ENCODE peak calls at places on chromosomes 2 and 18, in eight cellular contexts. S, C, U, W, H, P, F and R are unnamed samples.

GRCh38 chr2:17470855-17471641 is 47.2 kb downstream of the RAD51AP2 start:
- DNase-seq in P (no peak), U (no peak), F (peak), H (no peak), W (no peak), C (no peak), S (peak), R (peak)

GRCh38 chr2:144015036-144015435 is 504.9 kb downstream of the ZEB2 start:
- DNase-seq in H (no peak), F (no peak), P (no peak), S (no peak), U (no peak), C (no peak), W (no peak), R (no peak)

GRCh38 chr2:147374410-147374811 is 470.4 kb upstream of the ACVR2A start:
- DNase-seq in H (peak), S (no peak), U (no peak), P (no peak), C (no peak), W (no peak), F (no peak), R (no peak)

GRCh38 chr2:14081526-14081925 is 551.0 kb upstream of the LRATD1 start:
- DNase-seq in P (no peak), C (no peak), U (no peak), W (no peak), S (no peak), F (no peak), H (no peak), R (no peak)

GRCh38 chr18:46734981-46735380 is 21.9 kb downstream of the ST8SIA5 start:
- DNase-seq in S (no peak), C (no peak), H (no peak), P (no peak), F (no peak), U (no peak), W (no peak), R (no peak)

GRCh38 chr18:6015364-6015763 is 120.0 kb upstream of the TMEM200C start:
- DNase-seq in H (no peak), P (no peak), S (no peak), C (no peak), W (no peak), F (no peak), U (no peak), R (no peak)

GRCh38 chr2:29725610-29726009 is 195.8 kb downstream of the ALK start:
- DNase-seq in F (no peak), C (no peak), H (no peak), P (no peak), U (no peak), W (no peak), S (no peak), R (no peak)

GRCh38 chr2:183264890-183265535 is 140.8 kb downstream of the NUP35 start:
- DNase-seq in H (no peak), W (no peak), U (no peak), F (no peak), S (no peak), P (no peak), C (no peak), R (no peak)

GRCh38 chr2:237895544-237896506 is 36.4 kb downstream of the RAMP1 start:
- DNase-seq in W (no peak), H (peak), C (no peak), P (peak), S (no peak), F (no peak), U (peak), R (no peak)

GRCh38 chr2:128488429-128488828 is 169.8 kb upstream of the HS6ST1 start:
- DNase-seq in P (no peak), U (no peak), F (no peak), C (no peak), H (no peak), W (no peak), S (no peak), R (no peak)

GRCh38 chr2:189153608-189154007 is 26.0 kb downstream of the COL5A2 start:
- DNase-seq in S (no peak), W (no peak), U (no peak), C (no peak), P (peak), H (no peak), F (no peak), R (peak)

GRCh38 chr2:102449370-102449974 is 23.6 kb upstream of the SLC9A4 start:
- DNase-seq in U (peak), P (peak), S (peak), F (peak), C (no peak), H (peak), W (peak), R (no peak)

GRCh38 chr2:143261986-143262784 is 133.0 kb downstream of the ARHGAP15 start:
- DNase-seq in C (peak), P (peak), S (no peak), W (peak), F (no peak), U (no peak), H (no peak), R (no peak)

GRCh38 chr18:33116376-33116775 is 324.1 kb downstream of the CCDC178 start:
- DNase-seq in U (no peak), W (no peak), S (no peak), P (peak), C (no peak), H (peak), F (peak), R (no peak)

GRCh38 chr18:25646971-25647370 is 295.0 kb upstream of the ZNF521 start:
- DNase-seq in F (no peak), P (no peak), H (no peak), W (no peak), C (no peak), S (no peak), U (no peak), R (peak)

GRCh38 chr2:235568431-235568830 is 74.6 kb downstream of the AGAP1 start:
- DNase-seq in W (no peak), U (no peak), F (no peak), C (peak), H (no peak), S (no peak), P (no peak), R (no peak)

GRCh38 chr2:41579811-41580210 is 468.0 kb upstream of the PKDCC start:
- DNase-seq in C (no peak), U (no peak), F (no peak), P (no peak), S (no peak), W (no peak), H (no peak), R (no peak)

GRCh38 chr2:224925822-224926124 is 116.5 kb downstream of the DOCK10 start:
- DNase-seq in U (no peak), P (no peak), F (no peak), W (no peak), S (no peak), H (no peak), C (no peak), R (no peak)

GRCh38 chr18:8484951-8485350 is 124.3 kb upstream of the RAB12 start:
- DNase-seq in W (no peak), U (no peak), S (no peak), P (no peak), F (no peak), H (no peak), C (no peak), R (no peak)

GRCh38 chr18:8800445-8800844 is 95.1 kb downstream of the MTCL1 start:
- DNase-seq in C (no peak), F (no peak), W (no peak), S (peak), U (no peak), P (peak), H (no peak), R (peak)

GRCh38 chr2:96493072-96493471 is 12.1 kb downstream of the NEURL3 start:
- DNase-seq in C (no peak), H (no peak), S (peak), U (no peak), P (no peak), W (no peak), F (no peak), R (no peak)

GRCh38 chr2:43032894-43033270 is 193.5 kb downstream of the ZFP36L2 start:
- DNase-seq in H (no peak), F (no peak), P (no peak), W (no peak), S (no peak), U (no peak), C (no peak), R (no peak)

GRCh38 chr2:33123216-33123615 is 176.5 kb downstream of the LTBP1 start:
- DNase-seq in P (no peak), C (no peak), F (no peak), H (no peak), U (no peak), S (no peak), W (no peak), R (no peak)

GRCh38 chr2:230262246-230262645 is 36.7 kb downstream of the SP140 start:
- DNase-seq in S (no peak), U (no peak), C (no peak), P (no peak), W (no peak), F (no peak), H (no peak), R (no peak)

GRCh38 chr2:11129598-11130449 is 25.4 kb upstream of the SLC66A3 start:
- DNase-seq in H (peak), P (peak), W (peak), F (peak), U (peak), C (peak), S (peak), R (no peak)

GRCh38 chr2:212686285-212686895 is 147.8 kb upstream of the ERBB4 start:
- DNase-seq in P (peak), S (peak), U (peak), H (peak), F (peak), C (peak), W (peak), R (peak)

GRCh38 chr2:94980406-94980805 is 45.1 kb upstream of the MAL start:
- DNase-seq in U (no peak), P (no peak), W (no peak), C (no peak), H (no peak), S (no peak), F (no peak), R (no peak)

GRCh38 chr2:163664610-163665009 is 71.2 kb downstream of the FIGN start:
- DNase-seq in U (no peak), W (no peak), C (no peak), F (no peak), P (no peak), H (no peak), S (no peak), R (peak)

GRCh38 chr18:7116832-7117389 is 686 bp downstream of the LAMA1 start:
- DNase-seq in S (peak), W (no peak), F (peak), P (peak), C (no peak), U (no peak), H (no peak), R (no peak)

GRCh38 chr18:63994783-63995399 is 25.0 kb downstream of the SERPINB8 start:
- DNase-seq in W (peak), H (no peak), P (peak), C (no peak), F (peak), U (peak), S (peak), R (peak)

GRCh38 chr18:46555724-46556123 is 101.3 kb downstream of the LOXHD1 start:
- DNase-seq in P (peak), H (no peak), C (no peak), U (peak), W (peak), S (peak), F (peak), R (no peak)

DNA sequence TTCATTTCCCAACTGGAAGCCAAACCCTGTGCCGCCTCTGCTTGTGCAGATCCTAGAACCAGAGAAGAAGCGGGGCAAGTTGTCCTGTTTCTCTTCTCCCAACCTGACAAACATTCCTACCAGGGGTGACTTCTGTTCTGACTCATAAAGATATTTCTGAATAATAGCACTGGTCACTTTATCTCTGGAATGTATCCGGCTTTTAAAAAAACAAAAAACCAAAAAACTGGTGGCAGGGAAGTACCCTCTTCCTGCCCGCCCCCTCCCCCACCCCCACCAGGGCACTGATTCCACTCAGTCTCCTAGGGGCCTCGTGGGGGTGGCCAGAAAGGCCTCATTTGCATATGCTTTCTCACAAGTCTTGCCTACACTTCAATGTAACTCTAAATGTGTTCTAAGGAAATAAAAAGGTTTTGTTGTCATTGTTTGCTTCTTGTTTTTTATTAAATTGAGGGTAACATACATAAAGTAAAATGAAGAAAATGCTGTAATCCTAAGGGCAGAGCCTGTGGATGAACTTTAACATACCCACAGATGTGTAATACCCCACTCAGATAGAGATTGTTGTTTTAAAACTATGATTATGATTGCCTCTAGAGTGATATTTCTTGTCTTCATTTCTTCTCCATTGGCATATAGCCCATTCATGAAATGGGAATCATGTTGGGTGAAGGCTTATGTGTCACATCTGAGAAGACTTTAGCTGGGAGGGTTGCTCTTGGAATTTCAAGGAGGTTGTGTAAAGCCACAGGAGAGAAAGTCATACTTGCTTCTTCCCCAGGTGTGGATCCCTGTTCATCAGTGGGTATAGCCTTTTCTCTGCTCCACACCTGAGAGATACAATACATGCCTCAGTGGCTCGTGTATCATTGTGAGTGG is 5.3 kb upstream of the FOSL2 start:
- DNase-seq in C (no peak), U (no peak), S (no peak), F (no peak), P (no peak), H (no peak), W (no peak), R (no peak)
- H3K4me3 ChIP-seq in C (no peak), U (no peak), S (no peak), F (no peak), P (no peak), H (no peak), W (no peak), R (no peak)

DNA sequence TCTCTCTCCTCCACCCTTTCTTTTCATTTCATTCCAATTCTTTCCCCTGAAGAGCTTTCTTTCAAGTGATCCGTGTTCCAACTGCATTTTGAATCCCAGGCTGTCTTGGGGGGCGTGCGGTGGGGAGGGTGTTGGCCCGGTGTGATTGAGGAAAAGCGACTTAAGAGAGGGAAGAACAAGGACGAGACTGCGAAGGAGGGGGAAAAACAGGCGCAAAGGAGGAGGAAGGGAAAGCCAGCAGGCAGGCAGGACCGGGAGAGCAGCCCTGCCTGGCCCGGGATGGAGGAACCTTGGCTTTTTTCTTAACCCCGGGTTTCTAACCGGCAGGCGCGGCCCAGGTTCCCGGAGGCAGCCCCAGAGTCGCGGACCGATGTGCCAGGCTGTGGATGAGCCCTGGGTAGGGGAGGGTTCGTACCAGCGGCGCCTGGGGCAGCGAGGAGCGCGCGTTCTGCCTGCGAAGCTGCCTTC is 1.3 kb downstream of the ADCYAP1 start:
- DNase-seq in P (no peak), H (no peak), U (no peak), F (no peak), S (peak), W (no peak), C (no peak), R (no peak)
- TF ChIP-seq CTCF in P (no peak), H (no peak), U (no peak), F (no peak), S (no peak), W (no peak), C (no peak), R (no peak)

GRCh38 chr2:109406301-109406700 is 207.5 kb downstream of the SEPTIN10 start:
- DNase-seq in S (no peak), P (no peak), U (no peak), H (no peak), C (no peak), F (no peak), W (no peak), R (no peak)

GRCh38 chr2:109403841-109404201 is 209.9 kb downstream of the SEPTIN10 start:
- DNase-seq in F (no peak), S (no peak), P (no peak), W (no peak), H (no peak), U (no peak), C (no peak), R (no peak)

GRCh38 chr2:109404681-109405080 is 209.1 kb downstream of the SEPTIN10 start:
- DNase-seq in C (no peak), W (no peak), P (no peak), H (no peak), F (no peak), U (no peak), S (no peak), R (no peak)

GRCh38 chr2:109407401-109408335 is 206.1 kb downstream of the SEPTIN10 start:
- DNase-seq in C (no peak), F (no peak), H (peak), S (no peak), U (peak), W (no peak), P (no peak), R (no peak)

DNA sequence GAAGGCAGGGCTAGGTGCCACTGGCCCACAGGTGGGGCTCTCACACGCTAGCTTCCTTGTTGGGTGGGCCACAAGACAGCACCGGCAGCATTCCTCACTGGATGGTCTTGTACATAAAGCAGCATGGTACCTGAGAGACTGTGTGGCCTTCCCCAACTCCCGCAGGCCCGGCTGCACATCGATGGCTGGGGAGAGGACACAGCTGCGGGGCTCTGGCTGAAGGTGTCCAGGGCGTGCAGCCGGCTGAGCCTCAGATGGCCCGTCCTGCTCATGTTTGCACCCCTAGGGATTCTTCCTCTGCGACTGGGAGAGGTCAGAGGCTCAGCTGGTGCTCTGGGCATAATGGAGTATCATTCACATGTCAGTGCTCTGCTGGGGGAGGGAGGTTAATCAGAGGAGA is 207.9 kb downstream of the SEPTIN10 start:
- DNase-seq in U (no peak), W (no peak), S (no peak), C (no peak), F (no peak), H (no peak), P (no peak), R (no peak)
- H3K27ac ChIP-seq in U (no peak), W (no peak), S (no peak), C (no peak), F (no peak), H (no peak), P (no peak), R (no peak)

DNA sequence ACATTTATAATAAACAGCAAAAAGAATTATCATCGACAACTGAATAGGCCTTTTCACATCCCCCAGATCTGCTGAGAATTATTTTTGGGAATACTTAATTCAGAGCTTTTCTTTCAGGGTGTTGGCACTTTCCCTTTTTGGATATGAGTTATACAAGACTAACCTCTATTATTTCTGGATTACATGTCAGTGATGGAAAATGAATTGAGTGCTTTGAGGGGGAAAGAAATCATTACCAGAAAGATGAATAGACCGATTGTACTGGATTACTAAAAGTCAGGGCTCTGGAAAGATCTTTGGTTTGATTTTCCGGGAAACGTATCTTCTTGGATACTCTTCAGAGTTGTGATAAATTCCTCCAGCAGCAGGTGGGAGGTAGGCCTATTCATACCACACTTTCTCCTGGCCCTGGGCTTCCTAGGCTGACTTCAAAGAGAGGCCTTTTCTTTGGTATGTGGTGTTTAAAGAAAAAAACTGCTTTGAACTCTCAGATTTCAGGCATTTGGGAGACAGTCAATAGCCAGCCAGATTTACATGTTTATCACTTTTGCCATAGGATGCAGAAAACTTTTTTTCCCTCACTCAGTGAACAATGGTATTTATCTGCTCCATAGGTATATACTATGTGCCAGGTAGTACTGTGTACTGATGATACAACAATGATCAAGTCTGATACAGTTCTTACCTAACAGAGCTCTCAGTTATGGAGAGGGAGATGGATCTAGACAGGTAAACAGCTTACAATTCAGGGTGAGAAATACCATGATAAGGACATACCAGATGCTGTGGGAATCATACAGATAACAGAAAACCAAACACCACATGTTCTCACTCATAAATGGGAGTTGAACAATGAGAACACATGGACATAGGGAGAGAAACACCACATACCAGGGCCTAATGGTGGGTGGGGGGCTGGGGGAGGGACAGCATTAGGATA is 63.3 kb upstream of the ACTR3 start:
- DNase-seq in W (no peak), H (no peak), C (no peak), F (no peak), P (no peak), S (peak), U (no peak), R (no peak)
- H3K4me3 ChIP-seq in W (no peak), H (no peak), C (no peak), F (no peak), P (no peak), S (no peak), U (no peak), R (no peak)